ENCODE peak calls at places on chromosome 1, in nine cellular contexts. N is HL-60, Z is adipocyte, F is colonic mucosa, K is left ventricle myocardium inferior, J is psoas muscle, Q is IMR-90, S is pancreas, G is fibroblast of pulmonary artery. B is an unnamed sample.

GRCh38 chr1:178683304-178683703 is 41.7 kb upstream of the RALGPS2 start:
- DNase-seq in F (no peak), K (no peak), G (no peak), J (no peak), Z (peak), Q (no peak), N (no peak), S (no peak), B (no peak)

GRCh38 chr1:34549199-34549598 is 205.6 kb upstream of the GJB5 start:
- DNase-seq in F (peak), N (peak), K (no peak), G (no peak), Q (no peak), S (no peak), Z (no peak), J (no peak), B (no peak)

GRCh38 chr1:205065666-205066065 is 18.6 kb downstream of the TMEM81 start:
- DNase-seq in N (no peak), J (peak), S (no peak), F (no peak), Q (no peak), Z (no peak), K (no peak), G (no peak), B (no peak)

GRCh38 chr1:108719654-108720435 is 7.1 kb downstream of the FNDC7 start:
- DNase-seq in Z (peak), S (no peak), N (no peak), J (no peak), G (peak), F (no peak), K (no peak), Q (peak), B (no peak)

GRCh38 chr1:98119793-98120192 is 199.0 kb upstream of the DPYD start:
- DNase-seq in S (peak), J (no peak), Z (no peak), K (no peak), Q (peak), N (no peak), F (no peak), G (peak), B (no peak)

GRCh38 chr1:32962248-32962896 is 2.2 kb downstream of the RNF19B start:
- DNase-seq in F (no peak), G (no peak), Z (peak), S (no peak), K (no peak), N (no peak), J (no peak), Q (peak), B (no peak)

GRCh38 chr1:151371340-151371739 is 1.2 kb downstream of the SELENBP1 start:
- DNase-seq in Z (peak), K (peak), F (peak), G (peak), N (no peak), Q (peak), S (peak), J (peak), B (peak)

GRCh38 chr1:87226341-87226760 is 102.3 kb upstream of the LMO4 start:
- DNase-seq in G (peak), Q (peak), F (peak), N (peak), Z (peak), S (peak), K (peak), J (peak), B (peak)

GRCh38 chr1:78101514-78101913 is 55.7 kb downstream of the GIPC2 start:
- DNase-seq in G (peak), J (no peak), S (peak), N (no peak), K (no peak), Q (peak), F (peak), Z (peak), B (no peak)

GRCh38 chr1:40606978-40607377 is 58.5 kb downstream of the RIMS3 start:
- DNase-seq in G (no peak), Z (no peak), N (no peak), K (no peak), F (no peak), J (no peak), S (no peak), Q (no peak), B (no peak)

GRCh38 chr1:208526726-208527125 is 282.5 kb upstream of the PLXNA2 start:
- DNase-seq in K (no peak), J (no peak), S (no peak), G (no peak), Q (no peak), F (no peak), N (no peak), Z (no peak), B (no peak)

GRCh38 chr1:221689138-221689537 is 52.8 kb downstream of the DUSP10 start:
- DNase-seq in S (no peak), Q (no peak), Z (no peak), F (no peak), K (no peak), N (no peak), G (no peak), J (no peak), B (no peak)

GRCh38 chr1:240701412-240701811 is 89.5 kb upstream of the GREM2 start:
- DNase-seq in N (no peak), J (no peak), G (peak), K (no peak), Z (peak), S (no peak), Q (peak), F (no peak), B (no peak)

GRCh38 chr1:115642168-115643072 is 650 bp downstream of the VANGL1 start:
- DNase-seq in S (peak), K (peak), J (peak), N (peak), Q (peak), F (peak), G (peak), Z (peak), B (peak)

GRCh38 chr1:199272690-199273089 is 633.9 kb downstream of the PTPRC start:
- DNase-seq in Z (peak), J (peak), G (peak), Q (peak), K (no peak), N (no peak), F (no peak), S (peak), B (peak)

GRCh38 chr1:106747791-106748190 is 308.7 kb upstream of the PRMT6 start:
- DNase-seq in Z (no peak), K (no peak), F (no peak), Q (no peak), S (no peak), J (peak), G (no peak), N (no peak), B (no peak)

GRCh38 chr1:109193653-109194590 is 19.8 kb upstream of the SARS1 start:
- DNase-seq in N (peak), G (peak), K (no peak), Z (no peak), Q (no peak), S (peak), J (peak), F (peak), B (no peak)

GRCh38 chr1:221742555-221743415 is 896 bp upstream of the DUSP10 start:
- DNase-seq in K (peak), J (peak), S (peak), Z (peak), G (peak), N (peak), Q (peak), F (peak), B (peak)

GRCh38 chr1:246947255-246947654 is 15.5 kb upstream of the AHCTF1 start:
- DNase-seq in Z (peak), Q (peak), J (peak), N (no peak), S (no peak), F (peak), K (peak), G (peak), B (peak)

GRCh38 chr1:15246960-15247614 is at the start of gene FHAD1:
- DNase-seq in G (peak), K (peak), Z (peak), N (no peak), J (no peak), S (peak), F (peak), Q (peak), B (peak)

GRCh38 chr1:23995431-23995837 is 15.3 kb upstream of the SRSF10 start:
- DNase-seq in S (no peak), F (no peak), N (no peak), Q (peak), J (no peak), G (peak), Z (no peak), K (no peak), B (no peak)

GRCh38 chr1:155070721-155071556 is 7.4 kb downstream of the EFNA4 start:
- DNase-seq in J (peak), Z (peak), Q (peak), S (peak), K (peak), N (peak), F (peak), G (peak), B (peak)

GRCh38 chr1:22625262-22625925 is 11.0 kb upstream of the C1QA start:
- DNase-seq in J (peak), K (no peak), F (no peak), Q (no peak), Z (peak), S (no peak), G (peak), N (no peak), B (no peak)

GRCh38 chr1:208047975-208048374 is 137.1 kb upstream of the CD34 start:
- DNase-seq in Z (no peak), N (no peak), J (peak), S (no peak), Q (no peak), K (peak), F (peak), G (peak), B (peak)

GRCh38 chr1:68442822-68443556 is 6.8 kb downstream of the RPE65 start:
- DNase-seq in Q (peak), F (peak), G (peak), N (peak), J (no peak), Z (peak), K (no peak), S (no peak), B (no peak)

GRCh38 chr1:153375511-153375910 is at the start of gene S100A12:
- DNase-seq in Z (peak), K (no peak), Q (peak), G (peak), J (no peak), F (no peak), S (no peak), N (peak), B (no peak)

GRCh38 chr1:27152829-27153548 is 1.9 kb downstream of the SLC9A1 start:
- DNase-seq in J (no peak), Z (peak), F (no peak), K (no peak), Q (no peak), G (no peak), S (no peak), N (no peak), B (no peak)

GRCh38 chr1:12518956-12519707 is 98.9 kb downstream of the DHRS3 start:
- DNase-seq in Z (no peak), Q (peak), J (peak), K (peak), S (no peak), G (peak), N (no peak), F (peak), B (peak)

GRCh38 chr1:203525685-203526084 is 31.7 kb downstream of the OPTC start:
- DNase-seq in K (no peak), S (no peak), G (no peak), Z (no peak), F (no peak), Q (no peak), J (no peak), N (no peak), B (no peak)

GRCh38 chr1:230977781-230978490 is 725 bp downstream of the TTC13 start:
- DNase-seq in K (peak), J (peak), F (peak), S (peak), Q (peak), G (peak), Z (peak), N (no peak), B (peak)

GRCh38 chr1:36609241-36610027 is 126.7 kb upstream of the CSF3R start:
- DNase-seq in S (peak), Z (peak), J (no peak), N (peak), G (peak), Q (peak), F (peak), K (no peak), B (peak)

GRCh38 chr1:6601865-6602668 is 602 bp downstream of the KLHL21 start:
- DNase-seq in K (peak), J (peak), S (peak), G (no peak), F (peak), Q (peak), Z (peak), N (no peak), B (peak)

GRCh38 chr1:41673806-41674205 is 189.3 kb upstream of the EDN2 start:
- DNase-seq in S (no peak), F (no peak), N (no peak), J (no peak), Q (peak), Z (no peak), G (no peak), K (no peak), B (no peak)

GRCh38 chr1:108107658-108108057 is 92.5 kb downstream of the SLC25A24 start:
- DNase-seq in G (peak), Z (peak), F (no peak), J (no peak), Q (peak), S (no peak), K (no peak), N (no peak), B (no peak)

GRCh38 chr1:109910123-109910962 is at the start of gene CSF1:
- DNase-seq in F (peak), J (peak), K (peak), Z (peak), G (peak), Q (peak), S (peak), N (no peak), B (peak)

GRCh38 chr1:117695796-117696505 is 90.1 kb downstream of the TENT5C start:
- DNase-seq in F (no peak), N (no peak), K (no peak), S (no peak), G (peak), J (no peak), Q (peak), Z (peak), B (peak)

GRCh38 chr1:168863647-168864234 is 134.7 kb upstream of the DPT start:
- DNase-seq in Q (no peak), Z (no peak), N (no peak), J (no peak), K (no peak), F (no peak), G (no peak), S (no peak), B (no peak)

GRCh38 chr1:168867941-168868634 is 139.1 kb upstream of the DPT start:
- DNase-seq in N (no peak), S (no peak), J (no peak), G (no peak), Q (no peak), Z (no peak), F (no peak), K (no peak), B (no peak)

GRCh38 chr1:168861421-168862023 is 132.5 kb upstream of the DPT start:
- DNase-seq in F (no peak), N (no peak), Q (no peak), K (no peak), J (no peak), Z (no peak), S (no peak), G (no peak), B (no peak)

GRCh38 chr1:168864266-168864665 is 135.3 kb upstream of the DPT start:
- DNase-seq in F (no peak), Z (no peak), N (no peak), K (no peak), G (no peak), S (no peak), Q (no peak), J (no peak), B (no peak)

GRCh38 chr1:168865850-168866620 is 137.0 kb upstream of the DPT start:
- DNase-seq in Z (no peak), F (no peak), K (no peak), J (no peak), S (no peak), N (no peak), G (no peak), Q (no peak), B (no peak)
- H3K4me3 ChIP-seq in Z (no peak), F (no peak), K (no peak), J (no peak), S (no peak), N (no peak), G (no peak), Q (no peak), B (no peak)

DNA sequence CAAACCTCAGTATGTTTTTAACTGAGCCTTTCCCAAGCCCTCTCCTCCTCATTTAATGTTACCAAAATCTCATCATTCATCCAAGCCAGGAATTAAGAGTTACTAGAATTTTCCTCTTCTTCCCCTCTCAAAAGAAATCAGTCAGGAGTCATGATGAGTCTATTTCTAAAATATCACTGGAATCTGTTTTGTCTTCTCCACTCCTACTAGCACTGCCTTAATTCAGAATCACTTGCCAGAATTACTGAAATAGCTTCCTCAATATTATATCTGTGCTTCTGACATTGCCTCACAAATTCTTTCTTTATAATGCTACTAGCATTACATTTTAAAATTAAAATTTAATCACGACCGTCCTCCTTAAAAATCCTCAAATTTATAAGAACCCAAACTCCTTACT is 106.1 kb downstream of the PTGER3 start:
- DNase-seq in Z (no peak), F (no peak), N (no peak), Q (no peak), J (no peak), G (no peak), K (no peak), S (no peak), B (no peak)
- H3K4me3 ChIP-seq in Z (no peak), F (no peak), N (no peak), Q (no peak), J (no peak), G (no peak), K (no peak), S (no peak), B (no peak)

GRCh38 chr1:53703174-53703573 is 35.8 kb downstream of the GLIS1 start:
- DNase-seq in G (no peak), Q (no peak), N (no peak), S (no peak), K (no peak), F (no peak), Z (no peak), J (no peak), B (no peak)

GRCh38 chr1:53702287-53702805 is 36.6 kb downstream of the GLIS1 start:
- DNase-seq in Q (no peak), Z (no peak), K (no peak), J (no peak), N (no peak), S (no peak), F (no peak), G (no peak), B (no peak)

GRCh38 chr1:53704804-53705445 is 34.0 kb downstream of the GLIS1 start:
- DNase-seq in Q (no peak), S (no peak), J (no peak), G (no peak), K (no peak), Z (no peak), N (no peak), F (no peak), B (no peak)

GRCh38 chr1:53705446-53706096 is 33.4 kb downstream of the GLIS1 start:
- DNase-seq in F (no peak), G (no peak), S (no peak), Z (no peak), J (no peak), N (no peak), Q (no peak), K (no peak), B (no peak)

GRCh38 chr1:53704304-53704703 is 34.7 kb downstream of the GLIS1 start:
- DNase-seq in Z (no peak), J (no peak), G (no peak), N (no peak), F (no peak), S (no peak), Q (no peak), K (no peak), B (no peak)
- H3K4me3 ChIP-seq in Z (no peak), J (no peak), G (no peak), N (no peak), F (no peak), S (no peak), Q (no peak), K (no peak), B (no peak)

GRCh38 chr1:19351858-19352257 is 39.7 kb downstream of the SLC66A1 start:
- DNase-seq in G (no peak), K (no peak), F (no peak), N (no peak), S (no peak), J (peak), Q (no peak), Z (no peak), B (no peak)
- H3K4me3 ChIP-seq in G (no peak), K (no peak), F (no peak), N (no peak), S (no peak), J (no peak), Q (no peak), Z (no peak), B (no peak)

GRCh38 chr1:51728611-51729155 is 111.8 kb downstream of the OSBPL9 start:
- DNase-seq in K (no peak), S (no peak), G (no peak), Q (peak), F (no peak), J (no peak), Z (no peak), N (no peak), B (no peak)
- H3K4me3 ChIP-seq in K (peak), S (peak), G (peak), Q (peak), F (peak), J (peak), Z (peak), N (peak), B (peak)

DNA sequence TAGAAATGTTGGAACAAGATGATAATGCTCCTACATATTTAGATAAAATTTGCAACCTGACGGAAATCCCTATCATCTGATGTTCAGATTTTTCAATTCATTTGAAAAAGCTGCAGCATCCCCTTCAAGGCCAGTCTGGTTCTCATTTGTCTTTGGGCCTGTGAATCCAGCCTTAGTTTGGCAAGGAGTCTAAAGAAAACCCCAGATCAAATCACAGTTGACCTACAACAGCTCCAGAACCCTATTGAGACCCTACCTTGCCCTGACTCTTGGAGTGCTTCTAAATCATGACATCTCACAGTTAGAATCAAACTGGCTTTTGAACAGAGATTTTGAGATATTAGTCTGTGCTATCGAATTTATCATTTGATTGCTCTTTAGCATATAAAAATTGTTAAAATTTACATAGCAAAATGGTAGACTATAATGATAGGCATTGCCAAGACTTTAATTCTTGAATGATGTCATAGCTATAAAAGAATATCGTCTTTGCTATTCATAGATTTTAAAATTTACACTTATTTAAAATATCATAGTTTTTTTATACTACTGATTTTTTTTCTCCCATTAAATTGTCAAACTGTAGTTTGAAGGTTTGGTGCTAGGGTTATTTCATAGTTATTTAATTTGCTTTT is 2.2 kb downstream of the PPP2R5A start:
- DNase-seq in Z (peak), Q (no peak), S (no peak), K (no peak), J (no peak), F (peak), N (no peak), G (no peak), B (no peak)
- H3K4me3 ChIP-seq in Z (peak), Q (peak), S (peak), K (peak), J (peak), F (peak), N (peak), G (peak), B (peak)

DNA sequence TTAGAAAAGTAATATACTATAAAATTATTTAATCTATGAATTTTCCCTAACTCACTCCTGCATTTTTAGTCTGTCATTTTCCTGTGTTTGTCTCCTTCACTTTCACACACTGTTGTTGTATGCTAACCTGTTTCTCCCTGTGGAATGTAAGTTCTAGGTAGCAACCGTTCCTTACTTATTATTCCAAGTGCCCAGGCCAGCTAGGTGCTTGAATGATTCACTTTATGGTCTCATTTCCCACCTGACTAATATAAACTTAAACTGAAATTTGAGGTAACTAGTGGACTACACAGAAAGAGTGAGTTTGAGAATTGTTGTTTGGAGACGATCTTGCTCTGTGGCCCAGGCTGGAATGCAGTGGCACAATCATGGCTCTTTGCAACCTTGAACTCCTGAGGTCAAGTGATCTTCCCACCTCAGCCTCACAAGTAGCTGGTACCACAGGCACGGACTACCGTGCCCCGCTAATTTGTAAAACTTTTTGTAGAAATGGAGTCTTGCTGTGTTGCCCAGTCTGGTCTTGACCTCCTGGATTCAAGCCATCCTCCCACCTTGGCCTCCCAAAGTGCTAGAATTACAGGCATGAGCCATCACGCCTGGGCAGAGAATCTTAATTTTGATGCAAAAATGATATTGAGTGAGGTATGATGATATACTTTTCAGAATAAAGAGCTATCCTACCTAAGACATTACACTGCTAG is 1.9 kb downstream of the ZYG11B start:
- DNase-seq in K (no peak), J (no peak), S (no peak), Z (no peak), N (no peak), G (no peak), Q (no peak), F (no peak), B (no peak)
- H3K4me3 ChIP-seq in K (peak), J (peak), S (no peak), Z (peak), N (no peak), G (peak), Q (no peak), F (no peak), B (no peak)